ENCODE peak calls at places on chromosomes 2 and 18, in four cellular contexts. One of them, this sample, is unnamed.

GRCh38 chr18:74083071-74083954 is 64.3 kb downstream of the FBXO15 start:
- DNase-seq in H1: no peak
- DNase-seq in IMR-90: no peak
- DNase-seq in mesenchymal stem cell: no peak
- DNase-seq in this sample: no peak

GRCh38 chr2:127389778-127390435 is 2.1 kb upstream of the MAP3K2 start:
- DNase-seq in H1: no peak
- DNase-seq in IMR-90: no peak
- DNase-seq in mesenchymal stem cell: no peak
- DNase-seq in this sample: no peak

GRCh38 chr18:5417342-5417741 is 121.8 kb upstream of the ZBTB14 start:
- DNase-seq in H1: no peak
- DNase-seq in IMR-90: peak; percentile 33
- DNase-seq in mesenchymal stem cell: peak; percentile 1
- DNase-seq in this sample: peak; percentile 31

GRCh38 chr18:3007491-3007890 is 5.5 kb downstream of the LPIN2 start:
- DNase-seq in H1: no peak
- DNase-seq in IMR-90: no peak
- DNase-seq in mesenchymal stem cell: no peak
- DNase-seq in this sample: no peak

GRCh38 chr2:10080536-10081304 is 509 bp upstream of the CYS1 start:
- DNase-seq in H1: no peak
- DNase-seq in IMR-90: no peak
- DNase-seq in mesenchymal stem cell: no peak
- DNase-seq in this sample: no peak

GRCh38 chr18:3653859-3654441 is 204.0 kb downstream of the TGIF1 start:
- DNase-seq in H1: no peak
- DNase-seq in IMR-90: no peak
- DNase-seq in mesenchymal stem cell: no peak
- DNase-seq in this sample: no peak

GRCh38 chr2:122927710-122928249 is 1097.3 kb upstream of the CNTNAP5 start:
- DNase-seq in H1: no peak
- DNase-seq in IMR-90: no peak
- DNase-seq in mesenchymal stem cell: no peak
- DNase-seq in this sample: no peak

GRCh38 chr18:66760559-66760958 is 156.7 kb upstream of the CDH19 start:
- DNase-seq in H1: no peak
- DNase-seq in IMR-90: no peak
- DNase-seq in mesenchymal stem cell: no peak
- DNase-seq in this sample: no peak

GRCh38 chr2:161307676-161308075 is 549 bp upstream of the PSMD14 start:
- DNase-seq in H1: no peak
- DNase-seq in IMR-90: no peak
- DNase-seq in mesenchymal stem cell: no peak
- DNase-seq in this sample: no peak

GRCh38 chr2:168254158-168254935 is 7.0 kb upstream of the STK39 start:
- DNase-seq in H1: no peak
- DNase-seq in IMR-90: peak; percentile 40
- DNase-seq in mesenchymal stem cell: peak; percentile 20
- DNase-seq in this sample: peak; percentile 96

GRCh38 chr2:117771969-117772630 is 42.4 kb upstream of the DDX18 start:
- DNase-seq in H1: no peak
- DNase-seq in IMR-90: peak; percentile 38
- DNase-seq in mesenchymal stem cell: peak; percentile 56
- DNase-seq in this sample: peak; percentile 44

GRCh38 chr2:69253893-69254292 is 133.1 kb downstream of the GFPT1 start:
- DNase-seq in H1: no peak
- DNase-seq in IMR-90: peak; percentile 99
- DNase-seq in mesenchymal stem cell: peak; percentile 98
- DNase-seq in this sample: peak; percentile 97

GRCh38 chr18:75213610-75214009 is 3.0 kb downstream of the TSHZ1 start:
- DNase-seq in H1: no peak
- DNase-seq in IMR-90: peak; percentile 36
- DNase-seq in mesenchymal stem cell: no peak
- DNase-seq in this sample: no peak

GRCh38 chr2:67997528-67998267 is 65.1 kb downstream of the C1D start:
- DNase-seq in H1: no peak
- DNase-seq in IMR-90: peak; percentile 88
- DNase-seq in mesenchymal stem cell: peak; percentile 36
- DNase-seq in this sample: no peak

GRCh38 chr2:231655494-231656408 is 52.6 kb upstream of the PTMA start:
- DNase-seq in H1: peak; percentile 57
- DNase-seq in IMR-90: no peak
- DNase-seq in mesenchymal stem cell: no peak
- DNase-seq in this sample: no peak

DNA sequence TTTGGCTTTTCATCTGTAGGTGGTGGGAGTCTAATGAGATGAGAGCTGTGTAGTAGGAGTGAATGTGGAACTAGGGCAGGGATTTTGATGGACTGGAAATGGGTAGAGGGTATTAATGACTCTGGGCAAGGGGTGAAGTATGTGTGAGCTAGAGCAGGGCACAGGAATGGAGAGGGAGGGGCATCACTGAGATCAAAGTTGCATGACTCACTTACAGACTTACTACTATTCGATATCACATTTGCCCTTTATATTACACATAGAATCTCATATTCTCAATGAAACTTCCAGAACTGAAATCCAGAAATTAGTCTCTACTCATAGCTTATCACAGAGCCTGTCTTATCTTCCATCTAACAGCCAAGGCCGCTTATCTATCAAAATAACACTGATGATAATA is 19.9 kb upstream of the ITGB6 start:
- DNase-seq in H1: no peak
- DNase-seq in IMR-90: no peak
- DNase-seq in mesenchymal stem cell: no peak
- DNase-seq in this sample: no peak
- H3K4me1 ChIP-seq in H1: peaks cover 5% of the 10 kb centered on the region
- H3K4me1 ChIP-seq in IMR-90: peaks cover 29% of the 10 kb centered on the region
- H3K4me1 ChIP-seq in mesenchymal stem cell: peaks cover 23% of the 10 kb centered on the region
- H3K4me1 ChIP-seq in this sample: peaks cover 32% of the 10 kb centered on the region

GRCh38 chr2:98897746-98898145 is 38.3 kb downstream of the CRACDL start:
- DNase-seq in H1: peak; percentile 17
- DNase-seq in IMR-90: no peak
- DNase-seq in mesenchymal stem cell: no peak
- DNase-seq in this sample: no peak
- H4K8ac ChIP-seq in H1: no peak overlapping the region
- H4K8ac ChIP-seq in IMR-90: no peak overlapping the region
- H4K8ac ChIP-seq in mesenchymal stem cell: no peak overlapping the region
- H4K8ac ChIP-seq in this sample: no peak overlapping the region

DNA sequence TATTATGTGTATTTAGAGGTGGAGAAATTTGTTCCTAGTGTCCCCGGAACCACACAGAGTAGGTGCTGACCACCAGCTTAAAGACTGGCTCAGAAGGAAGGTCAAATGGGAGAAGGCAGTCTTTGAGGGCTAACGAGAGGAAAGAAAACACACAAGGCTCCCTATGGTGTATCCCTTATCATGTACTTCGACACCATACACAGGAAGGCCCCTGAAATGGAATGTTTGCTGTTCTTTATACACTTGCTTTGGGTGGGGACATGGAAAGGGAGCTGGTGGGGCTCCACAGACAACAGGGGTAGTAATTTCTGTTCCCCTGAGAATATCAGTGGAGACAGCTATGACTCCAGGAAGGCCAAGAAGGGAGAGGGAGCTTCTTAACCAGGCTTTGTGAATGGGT is 6.0 kb downstream of the EPAS1 start:
- DNase-seq in H1: no peak
- DNase-seq in IMR-90: no peak
- DNase-seq in mesenchymal stem cell: no peak
- DNase-seq in this sample: no peak
- H3K4me1 ChIP-seq in H1: peaks cover 23% of the 10 kb centered on the region
- H3K4me1 ChIP-seq in IMR-90: peaks cover 20% of the 10 kb centered on the region
- H3K4me1 ChIP-seq in mesenchymal stem cell: peaks cover 11% of the 10 kb centered on the region
- H3K4me1 ChIP-seq in this sample: peaks cover 33% of the 10 kb centered on the region

GRCh38 chr2:99881901-99882591 is 260.3 kb downstream of the AFF3 start:
- DNase-seq in H1: no peak
- DNase-seq in IMR-90: peak; percentile 95
- DNase-seq in mesenchymal stem cell: peak; percentile 91
- DNase-seq in this sample: no peak

GRCh38 chr2:99879481-99879880 is 262.9 kb downstream of the AFF3 start:
- DNase-seq in H1: no peak
- DNase-seq in IMR-90: peak; percentile 36
- DNase-seq in mesenchymal stem cell: peak; percentile 49
- DNase-seq in this sample: no peak

GRCh38 chr2:99878951-99879350 is 263.4 kb downstream of the AFF3 start:
- DNase-seq in H1: no peak
- DNase-seq in IMR-90: peak; percentile 98
- DNase-seq in mesenchymal stem cell: peak; percentile 79
- DNase-seq in this sample: peak; percentile 65

GRCh38 chr2:99877963-99878362 is 264.4 kb downstream of the AFF3 start:
- DNase-seq in H1: no peak
- DNase-seq in IMR-90: no peak
- DNase-seq in mesenchymal stem cell: peak; percentile 24
- DNase-seq in this sample: no peak

GRCh38 chr2:99880148-99880983 is 262.0 kb downstream of the AFF3 start:
- DNase-seq in H1: no peak
- DNase-seq in IMR-90: peak; percentile 98
- DNase-seq in mesenchymal stem cell: peak; percentile 96
- DNase-seq in this sample: no peak
- H4K8ac ChIP-seq in H1: no peak overlapping the region
- H4K8ac ChIP-seq in IMR-90: peak overlapping the region; percentile 96
- H4K8ac ChIP-seq in mesenchymal stem cell: peak overlapping the region; percentile 64
- H4K8ac ChIP-seq in this sample: no peak overlapping the region

GRCh38 chr2:46306320-46306719 is 9.1 kb downstream of the EPAS1 start:
- DNase-seq in H1: no peak
- DNase-seq in IMR-90: peak; percentile 37
- DNase-seq in mesenchymal stem cell: peak; percentile 90
- DNase-seq in this sample: peak; percentile 76
- H3K4me1 ChIP-seq in H1: peaks cover 2% of the 10 kb centered on the region
- H3K4me1 ChIP-seq in IMR-90: peaks cover 26% of the 10 kb centered on the region
- H3K4me1 ChIP-seq in mesenchymal stem cell: no peaks in the 10 kb centered on the region
- H3K4me1 ChIP-seq in this sample: peaks cover 44% of the 10 kb centered on the region